ENCODE peak calls at places on chromosomes 5 and 9, in ten cellular contexts. V is dorsolateral prefrontal cortex, Z is T-helper 1 cell, L is mammary epithelial cell, E is NT2/D1, Q is K562, C is iris pigment epithelial cell, T is tibial artery, A is lower lobe of right lung, U is Kasumi-1. H is an unnamed sample.
A peak's percentile ranks its signal among the peaks of the same experiment; 100 is the strongest.

GRCh38 chr5:173909205-173909604 is 21.1 kb downstream of the CPEB4 start:
- DNase-seq in V (no peak), Z (no peak), L (no peak), E (no peak), Q (no peak), C (no peak), T (no peak), A (no peak), U (no peak), H (no peak)

GRCh38 chr9:128640626-128641025 is 16.0 kb downstream of the DYNC2I2 start:
- DNase-seq in V (no peak), Z (no peak), L (no peak), E (no peak), Q (no peak), C (no peak), T (no peak), A (no peak), U (no peak), H (no peak)

GRCh38 chr9:135476981-135477380 is 2.6 kb upstream of the PPP1R26 start:
- DNase-seq in V (no peak), Z (no peak), L (peak; percentile 60), E (no peak), Q (no peak), C (peak; percentile 22), T (no peak), A (peak; percentile 54), U (no peak), H (no peak)

GRCh38 chr5:179278119-179278518 is 67.1 kb downstream of the ADAMTS2 start:
- DNase-seq in V (no peak), Z (no peak), L (no peak), E (no peak), Q (no peak), C (peak; percentile 23), T (no peak), A (no peak), U (no peak), H (no peak)

GRCh38 chr5:172680921-172681320 is 39.9 kb downstream of the NEURL1B start:
- DNase-seq in V (no peak), Z (no peak), L (no peak), E (no peak), Q (no peak), C (no peak), T (no peak), A (no peak), U (peak; percentile 53), H (no peak)

GRCh38 chr5:141846031-141846430 is 32.2 kb downstream of the PCDH1 start:
- DNase-seq in V (peak; percentile 60), Z (no peak), L (no peak), E (no peak), Q (peak; percentile 23), C (peak; percentile 56), T (no peak), A (no peak), U (no peak), H (no peak)

GRCh38 chr9:76188905-76189304 is 205.3 kb downstream of the RFK start:
- DNase-seq in V (no peak), Z (no peak), L (no peak), E (no peak), Q (no peak), C (no peak), T (no peak), A (no peak), U (no peak), H (no peak)

GRCh38 chr9:92989561-92989960 is 42.2 kb downstream of the FGD3 start:
- DNase-seq in V (no peak), Z (no peak), L (no peak), E (peak; percentile 87), Q (no peak), C (no peak), T (no peak), A (no peak), U (no peak), H (no peak)

GRCh38 chr5:150313921-150314716 is 11.4 kb upstream of the ARSI start:
- DNase-seq in V (no peak), Z (no peak), L (no peak), E (no peak), Q (no peak), C (no peak), T (no peak), A (no peak), U (no peak), H (no peak)

GRCh38 chr5:14816999-14817761 is 54.4 kb downstream of the ANKH start:
- DNase-seq in V (peak; percentile 70), Z (no peak), L (peak; percentile 89), E (no peak), Q (no peak), C (peak; percentile 97), T (peak; percentile 81), A (no peak), U (no peak), H (no peak)